ENCODE peak calls at places on chromosomes 7 and 10, in nine cellular contexts. One of them, this sample, is unnamed. For H3K36me3, the result is how much of the 10 kb centered on the place peaks cover.

GRCh38 chr7:154774303-154774702 is 228.6 kb downstream of the PAXIP1 start:
- DNase-seq in transverse colon: no peak
- DNase-seq in H1: no peak
- DNase-seq in sigmoid colon: no peak
- DNase-seq in suprapubic skin: no peak
- DNase-seq in HCT116: no peak
- DNase-seq in stomach: no peak
- DNase-seq in prostate gland: no peak
- DNase-seq in spleen: no peak
- DNase-seq in this sample: no peak

GRCh38 chr7:140977351-140978140 is 37.2 kb downstream of the MRPS33 start:
- DNase-seq in transverse colon: no peak
- DNase-seq in H1: no peak
- DNase-seq in sigmoid colon: no peak
- DNase-seq in suprapubic skin: no peak
- DNase-seq in HCT116: no peak
- DNase-seq in stomach: no peak
- DNase-seq in prostate gland: no peak
- DNase-seq in spleen: no peak
- DNase-seq in this sample: no peak

GRCh38 chr7:155398944-155399343 is 59.0 kb upstream of the EN2 start:
- DNase-seq in transverse colon: no peak
- DNase-seq in H1: no peak
- DNase-seq in sigmoid colon: no peak
- DNase-seq in suprapubic skin: no peak
- DNase-seq in HCT116: no peak
- DNase-seq in stomach: no peak
- DNase-seq in prostate gland: no peak
- DNase-seq in spleen: peak
- DNase-seq in this sample: no peak

GRCh38 chr7:27238979-27239779 is 3.4 kb upstream of the EVX1 start:
- DNase-seq in transverse colon: no peak
- DNase-seq in H1: peak
- DNase-seq in sigmoid colon: no peak
- DNase-seq in suprapubic skin: no peak
- DNase-seq in HCT116: no peak
- DNase-seq in stomach: no peak
- DNase-seq in prostate gland: no peak
- DNase-seq in spleen: no peak
- DNase-seq in this sample: no peak

GRCh38 chr7:81013036-81013435 is 94.2 kb upstream of the SEMA3C start:
- DNase-seq in transverse colon: no peak
- DNase-seq in H1: no peak
- DNase-seq in sigmoid colon: no peak
- DNase-seq in suprapubic skin: no peak
- DNase-seq in HCT116: peak
- DNase-seq in stomach: no peak
- DNase-seq in prostate gland: no peak
- DNase-seq in spleen: no peak
- DNase-seq in this sample: no peak

GRCh38 chr10:63466168-63466935 is 575 bp upstream of the JMJD1C start:
- DNase-seq in transverse colon: peak
- DNase-seq in H1: no peak
- DNase-seq in sigmoid colon: peak
- DNase-seq in suprapubic skin: no peak
- DNase-seq in HCT116: peak
- DNase-seq in stomach: peak
- DNase-seq in prostate gland: peak
- DNase-seq in spleen: peak
- DNase-seq in this sample: no peak

GRCh38 chr7:7970620-7971307 is 2.2 kb downstream of the GLCCI1 start:
- DNase-seq in transverse colon: no peak
- DNase-seq in H1: no peak
- DNase-seq in sigmoid colon: no peak
- DNase-seq in suprapubic skin: no peak
- DNase-seq in HCT116: no peak
- DNase-seq in stomach: no peak
- DNase-seq in prostate gland: no peak
- DNase-seq in spleen: no peak
- DNase-seq in this sample: no peak

GRCh38 chr10:103040424-103040823 is 122.3 kb downstream of the CNNM2 start:
- DNase-seq in transverse colon: no peak
- DNase-seq in H1: no peak
- DNase-seq in sigmoid colon: no peak
- DNase-seq in suprapubic skin: no peak
- DNase-seq in HCT116: no peak
- DNase-seq in stomach: no peak
- DNase-seq in prostate gland: no peak
- DNase-seq in spleen: no peak
- DNase-seq in this sample: no peak

GRCh38 chr7:157597562-157597961 is 260.8 kb downstream of the DNAJB6 start:
- DNase-seq in transverse colon: no peak
- DNase-seq in H1: no peak
- DNase-seq in sigmoid colon: no peak
- DNase-seq in suprapubic skin: no peak
- DNase-seq in HCT116: no peak
- DNase-seq in stomach: no peak
- DNase-seq in prostate gland: no peak
- DNase-seq in spleen: peak
- DNase-seq in this sample: no peak

GRCh38 chr7:128351296-128352123 is 7.8 kb upstream of the RBM28 start:
- DNase-seq in transverse colon: no peak
- DNase-seq in H1: peak
- DNase-seq in sigmoid colon: no peak
- DNase-seq in suprapubic skin: no peak
- DNase-seq in HCT116: no peak
- DNase-seq in stomach: no peak
- DNase-seq in prostate gland: no peak
- DNase-seq in spleen: peak
- DNase-seq in this sample: no peak

GRCh38 chr7:24129597-24129996 is 154.4 kb upstream of the NPY start:
- DNase-seq in transverse colon: no peak
- DNase-seq in H1: no peak
- DNase-seq in sigmoid colon: no peak
- DNase-seq in suprapubic skin: no peak
- DNase-seq in HCT116: no peak
- DNase-seq in stomach: no peak
- DNase-seq in prostate gland: no peak
- DNase-seq in spleen: no peak
- DNase-seq in this sample: no peak

GRCh38 chr7:132739271-132739955 is 163.1 kb upstream of the PLXNA4 start:
- DNase-seq in transverse colon: no peak
- DNase-seq in H1: no peak
- DNase-seq in sigmoid colon: no peak
- DNase-seq in suprapubic skin: no peak
- DNase-seq in HCT116: no peak
- DNase-seq in stomach: no peak
- DNase-seq in prostate gland: no peak
- DNase-seq in spleen: no peak
- DNase-seq in this sample: no peak

GRCh38 chr7:77995717-77996116 is 197.1 kb downstream of the PHTF2 start:
- DNase-seq in transverse colon: no peak
- DNase-seq in H1: no peak
- DNase-seq in sigmoid colon: no peak
- DNase-seq in suprapubic skin: no peak
- DNase-seq in HCT116: no peak
- DNase-seq in stomach: no peak
- DNase-seq in prostate gland: no peak
- DNase-seq in spleen: no peak
- DNase-seq in this sample: no peak

DNA sequence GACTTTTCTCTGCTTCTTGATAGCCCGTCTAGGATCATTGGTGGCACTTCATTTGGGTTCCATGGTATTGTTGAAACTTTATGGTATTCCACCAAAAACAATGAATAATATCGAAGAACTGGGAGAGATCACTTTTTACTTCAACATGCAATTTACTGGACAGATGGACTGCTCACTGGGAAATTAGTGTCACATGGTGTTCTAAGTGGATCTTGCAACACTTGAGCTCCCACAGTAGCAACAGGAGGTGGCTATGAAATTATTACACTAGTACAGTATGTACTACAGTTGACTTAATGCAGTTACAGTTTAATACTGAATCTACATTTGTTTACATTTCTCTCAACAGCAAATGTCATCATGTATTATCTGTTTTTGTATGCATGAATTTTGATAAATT is 997.3 kb downstream of the REEP3 start:
- DNase-seq in transverse colon: no peak
- DNase-seq in H1: no peak
- DNase-seq in sigmoid colon: no peak
- DNase-seq in suprapubic skin: no peak
- DNase-seq in HCT116: no peak
- DNase-seq in stomach: no peak
- DNase-seq in prostate gland: no peak
- DNase-seq in spleen: no peak
- DNase-seq in this sample: no peak
- TF ChIP-seq POLR2AphosphoS5 in transverse colon: no peak
- TF ChIP-seq POLR2AphosphoS5 in H1: no peak
- TF ChIP-seq POLR2AphosphoS5 in sigmoid colon: no peak
- TF ChIP-seq POLR2AphosphoS5 in suprapubic skin: no peak
- TF ChIP-seq POLR2AphosphoS5 in HCT116: no peak
- TF ChIP-seq POLR2AphosphoS5 in stomach: no peak
- TF ChIP-seq POLR2AphosphoS5 in prostate gland: no peak
- TF ChIP-seq POLR2AphosphoS5 in spleen: no peak
- TF ChIP-seq POLR2AphosphoS5 in this sample: no peak

GRCh38 chr10:100370976-100371706 is 24.1 kb downstream of the SCD start:
- DNase-seq in transverse colon: peak
- DNase-seq in H1: peak
- DNase-seq in sigmoid colon: peak
- DNase-seq in suprapubic skin: peak
- DNase-seq in HCT116: peak
- DNase-seq in stomach: peak
- DNase-seq in prostate gland: peak
- DNase-seq in spleen: peak
- DNase-seq in this sample: no peak
- TF ChIP-seq POLR2A in transverse colon: peak
- TF ChIP-seq POLR2A in H1: peak
- TF ChIP-seq POLR2A in sigmoid colon: peak
- TF ChIP-seq POLR2A in suprapubic skin: no peak
- TF ChIP-seq POLR2A in HCT116: no peak
- TF ChIP-seq POLR2A in stomach: no peak
- TF ChIP-seq POLR2A in prostate gland: peak
- TF ChIP-seq POLR2A in spleen: no peak
- TF ChIP-seq POLR2A in this sample: no peak

GRCh38 chr7:120185940-120186682 is 86.9 kb upstream of the KCND2 start:
- DNase-seq in transverse colon: no peak
- DNase-seq in H1: no peak
- DNase-seq in sigmoid colon: no peak
- DNase-seq in suprapubic skin: no peak
- DNase-seq in HCT116: no peak
- DNase-seq in stomach: no peak
- DNase-seq in prostate gland: no peak
- DNase-seq in spleen: no peak
- DNase-seq in this sample: no peak
- H3K36me3 ChIP-seq in transverse colon: under half
- H3K36me3 ChIP-seq in H1: under half
- H3K36me3 ChIP-seq in sigmoid colon: under half
- H3K36me3 ChIP-seq in suprapubic skin: under half
- H3K36me3 ChIP-seq in HCT116: under half
- H3K36me3 ChIP-seq in stomach: under half
- H3K36me3 ChIP-seq in prostate gland: under half
- H3K36me3 ChIP-seq in spleen: under half
- H3K36me3 ChIP-seq in this sample: under half

GRCh38 chr10:114631678-114632417 is 26.2 kb downstream of the ABLIM1 start:
- DNase-seq in transverse colon: peak
- DNase-seq in H1: peak
- DNase-seq in sigmoid colon: peak
- DNase-seq in suprapubic skin: no peak
- DNase-seq in HCT116: no peak
- DNase-seq in stomach: no peak
- DNase-seq in prostate gland: no peak
- DNase-seq in spleen: peak
- DNase-seq in this sample: no peak
- TF ChIP-seq POLR2AphosphoS5 in transverse colon: no peak
- TF ChIP-seq POLR2AphosphoS5 in H1: no peak
- TF ChIP-seq POLR2AphosphoS5 in sigmoid colon: no peak
- TF ChIP-seq POLR2AphosphoS5 in suprapubic skin: no peak
- TF ChIP-seq POLR2AphosphoS5 in HCT116: no peak
- TF ChIP-seq POLR2AphosphoS5 in stomach: no peak
- TF ChIP-seq POLR2AphosphoS5 in prostate gland: no peak
- TF ChIP-seq POLR2AphosphoS5 in spleen: no peak
- TF ChIP-seq POLR2AphosphoS5 in this sample: peak

DNA sequence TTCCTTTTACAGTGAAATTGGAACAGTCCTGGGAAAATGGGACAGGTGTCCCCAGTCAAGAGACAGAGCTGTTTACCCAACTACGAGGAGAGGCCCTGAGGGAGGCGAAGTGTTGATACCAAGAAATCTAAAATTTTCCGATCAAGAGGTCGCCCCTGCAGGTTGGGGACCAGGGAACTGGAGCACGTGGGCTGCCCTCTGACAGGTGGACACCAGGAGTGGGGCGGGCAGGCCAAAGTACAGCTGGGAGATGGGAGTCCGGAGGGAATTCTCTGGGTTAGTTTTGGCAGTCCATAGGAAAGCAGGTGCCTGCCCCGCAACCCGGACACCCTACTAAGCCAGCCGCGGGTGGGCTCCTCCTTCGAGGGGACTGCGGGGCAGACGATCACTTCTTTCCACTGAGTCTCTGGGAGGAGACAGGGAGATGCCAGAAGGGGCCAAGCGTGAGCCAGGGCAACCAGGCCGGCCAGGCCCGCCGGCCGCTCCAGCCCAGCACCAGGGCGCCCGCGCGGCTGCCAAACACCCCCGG is 942 bp upstream of the CAMK1D start:
- DNase-seq in transverse colon: peak
- DNase-seq in H1: peak
- DNase-seq in sigmoid colon: peak
- DNase-seq in suprapubic skin: peak
- DNase-seq in HCT116: no peak
- DNase-seq in stomach: no peak
- DNase-seq in prostate gland: no peak
- DNase-seq in spleen: no peak
- DNase-seq in this sample: no peak
- TF ChIP-seq POLR2A in transverse colon: no peak
- TF ChIP-seq POLR2A in H1: no peak
- TF ChIP-seq POLR2A in sigmoid colon: no peak
- TF ChIP-seq POLR2A in suprapubic skin: no peak
- TF ChIP-seq POLR2A in HCT116: no peak
- TF ChIP-seq POLR2A in stomach: no peak
- TF ChIP-seq POLR2A in prostate gland: no peak
- TF ChIP-seq POLR2A in spleen: no peak
- TF ChIP-seq POLR2A in this sample: no peak

This sample was measured in vagina.